ENCODE peak calls at places on chromosomes 7 and 10, in seven cellular contexts. V, N, T, Z, I, H and F are unnamed samples.

GRCh38 chr10:120480848-120481247 is 23.8 kb downstream of the PLPP4 start:
- DNase-seq in V (no peak), N (no peak), T (no peak), Z (no peak), I (no peak), H (no peak), F (no peak)

GRCh38 chr10:22604314-22605091 is 109.9 kb downstream of the PIP4K2A start:
- DNase-seq in V (no peak), N (no peak), T (no peak), Z (no peak), I (no peak), H (no peak), F (no peak)

GRCh38 chr7:108124820-108125219 is 5.3 kb downstream of the LAMB4 start:
- DNase-seq in V (no peak), N (no peak), T (no peak), Z (no peak), I (no peak), H (no peak), F (no peak)

GRCh38 chr10:115141254-115141653 is 48.1 kb downstream of the ATRNL1 start:
- DNase-seq in V (no peak), N (no peak), T (no peak), Z (no peak), I (no peak), H (no peak), F (peak)

GRCh38 chr7:80450621-80451308 is 61.1 kb downstream of the GNAT3 start:
- DNase-seq in V (no peak), N (no peak), T (no peak), Z (no peak), I (no peak), H (no peak), F (no peak)

GRCh38 chr10:114821915-114822770 is 563 bp downstream of the FHIP2A start:
- DNase-seq in V (peak), N (peak), T (no peak), Z (peak), I (peak), H (peak), F (peak)

GRCh38 chr7:39735903-39736302 is 112.5 kb downstream of the RALA start:
- DNase-seq in V (no peak), N (no peak), T (no peak), Z (no peak), I (no peak), H (no peak), F (no peak)

GRCh38 chr7:122762071-122762470 is 59.3 kb upstream of the RNF148 start:
- DNase-seq in V (no peak), N (no peak), T (no peak), Z (no peak), I (no peak), H (no peak), F (no peak)

GRCh38 chr10:31401287-31401686 is 82.3 kb downstream of the ZEB1 start:
- DNase-seq in V (no peak), N (no peak), T (no peak), Z (no peak), I (no peak), H (no peak), F (no peak)

GRCh38 chr10:109115179-109115578 is 808.1 kb downstream of the XPNPEP1 start:
- DNase-seq in V (no peak), N (no peak), T (no peak), Z (no peak), I (no peak), H (no peak), F (no peak)

GRCh38 chr10:30591249-30591670 is 38.3 kb downstream of the LYZL2 start:
- DNase-seq in V (no peak), N (peak), T (peak), Z (no peak), I (peak), H (peak), F (peak)

GRCh38 chr7:6705959-6706665 is 635 bp downstream of the ZNF12 start:
- DNase-seq in V (peak), N (peak), T (no peak), Z (no peak), I (no peak), H (peak), F (peak)

GRCh38 chr7:91240546-91240945 is 23.7 kb upstream of the FZD1 start:
- DNase-seq in V (no peak), N (no peak), T (no peak), Z (no peak), I (no peak), H (no peak), F (no peak)

GRCh38 chr7:22858640-22859561 is 36.3 kb upstream of the TOMM7 start:
- DNase-seq in V (no peak), N (no peak), T (peak), Z (no peak), I (no peak), H (no peak), F (no peak)

GRCh38 chr10:89981891-89982290 is 280.5 kb downstream of the KIF20B start:
- DNase-seq in V (no peak), N (no peak), T (no peak), Z (no peak), I (no peak), H (no peak), F (no peak)

GRCh38 chr7:42493436-42494198 is 256.6 kb upstream of the GLI3 start:
- DNase-seq in V (peak), N (no peak), T (peak), Z (no peak), I (no peak), H (peak), F (peak)

GRCh38 chr7:137747359-137748031 is 99.3 kb downstream of the DGKI start:
- DNase-seq in V (no peak), N (no peak), T (no peak), Z (no peak), I (no peak), H (no peak), F (peak)

GRCh38 chr10:86440874-86441838 is 74.6 kb upstream of the GRID1 start:
- DNase-seq in V (no peak), N (no peak), T (no peak), Z (no peak), I (no peak), H (no peak), F (no peak)

GRCh38 chr7:23261843-23262452 is 15.4 kb downstream of the GPNMB start:
- DNase-seq in V (peak), N (peak), T (peak), Z (peak), I (peak), H (peak), F (peak)

GRCh38 chr7:55534262-55534915 is 37.9 kb downstream of the VOPP1 start:
- DNase-seq in V (no peak), N (peak), T (peak), Z (peak), I (peak), H (no peak), F (no peak)

GRCh38 chr10:47438857-47439474 is 44.9 kb downstream of the ANXA8 start:
- DNase-seq in V (peak), N (no peak), T (peak), Z (no peak), I (no peak), H (no peak), F (peak)

GRCh38 chr7:100215895-100216294 is 3.9 kb upstream of the PVRIG start:
- DNase-seq in V (no peak), N (no peak), T (no peak), Z (no peak), I (no peak), H (peak), F (no peak)

GRCh38 chr7:15822123-15822495 is 135.6 kb upstream of the MEOX2 start:
- DNase-seq in V (no peak), N (no peak), T (no peak), Z (no peak), I (no peak), H (no peak), F (no peak)

GRCh38 chr10:1932617-1933016 is 195.3 kb upstream of the ADARB2 start:
- DNase-seq in V (no peak), N (no peak), T (no peak), Z (no peak), I (no peak), H (no peak), F (peak)

GRCh38 chr10:69869291-69869841 is 67.7 kb downstream of the COL13A1 start:
- DNase-seq in V (no peak), N (no peak), T (peak), Z (no peak), I (no peak), H (no peak), F (no peak)

GRCh38 chr7:38178695-38179344 is 775 bp downstream of the STARD3NL start:
- DNase-seq in V (no peak), N (no peak), T (no peak), Z (no peak), I (peak), H (no peak), F (no peak)

GRCh38 chr7:84182301-84182700 is 12.3 kb downstream of the SEMA3A start:
- DNase-seq in V (no peak), N (no peak), T (no peak), Z (no peak), I (no peak), H (no peak), F (no peak)

GRCh38 chr7:64878684-64879083 is 24.4 kb upstream of the ZNF273 start:
- DNase-seq in V (peak), N (no peak), T (no peak), Z (no peak), I (no peak), H (no peak), F (no peak)

GRCh38 chr7:3063016-3063753 is 19.5 kb upstream of the CARD11 start:
- DNase-seq in V (no peak), N (peak), T (no peak), Z (peak), I (peak), H (no peak), F (no peak)

GRCh38 chr10:124003070-124003419 is 90.4 kb downstream of the CHST15 start:
- DNase-seq in V (no peak), N (no peak), T (no peak), Z (no peak), I (no peak), H (no peak), F (no peak)

GRCh38 chr7:73770002-73770859 is at the start of gene CLDN3:
- DNase-seq in V (peak), N (no peak), T (no peak), Z (peak), I (no peak), H (no peak), F (peak)

GRCh38 chr7:130345106-130345505 is 490 bp downstream of the CPA5 start:
- DNase-seq in V (no peak), N (no peak), T (no peak), Z (no peak), I (no peak), H (no peak), F (peak)

GRCh38 chr7:32357535-32358277 is 132.5 kb downstream of the LSM5 start:
- DNase-seq in V (no peak), N (no peak), T (no peak), Z (no peak), I (no peak), H (no peak), F (peak)

GRCh38 chr10:119412831-119413737 is 129.4 kb downstream of the RGS10 start:
- DNase-seq in V (no peak), N (no peak), T (peak), Z (no peak), I (no peak), H (no peak), F (peak)

GRCh38 chr7:64838691-64839090 is 44.5 kb downstream of the ZNF138 start:
- DNase-seq in V (no peak), N (no peak), T (no peak), Z (no peak), I (no peak), H (no peak), F (no peak)

GRCh38 chr10:32650246-32650655 is 204.3 kb downstream of the CCDC7 start:
- DNase-seq in V (no peak), N (no peak), T (no peak), Z (no peak), I (peak), H (no peak), F (peak)

GRCh38 chr7:88230646-88231045 is 10.8 kb upstream of the SRI start:
- DNase-seq in V (no peak), N (no peak), T (no peak), Z (no peak), I (no peak), H (no peak), F (no peak)

GRCh38 chr10:129467346-129468119 is 492 bp downstream of the MGMT start:
- DNase-seq in V (peak), N (no peak), T (no peak), Z (no peak), I (no peak), H (peak), F (peak)

GRCh38 chr10:31197886-31198285 is 121.1 kb upstream of the ZEB1 start:
- DNase-seq in V (no peak), N (no peak), T (no peak), Z (no peak), I (no peak), H (no peak), F (no peak)